ENCODE peak calls at places on chromosomes 2 and 18, in seven cellular contexts. O, Z, D, Q, X, A and P are unnamed samples. For H3K36me3 and H3K4me1, the result is how much of the 10 kb centered on the place peaks cover.

GRCh38 chr2:25912851-25913695 is 34.8 kb upstream of the ASXL2 start:
- DNase-seq in D (peak), Z (no peak), A (peak), X (no peak), Q (no peak), O (no peak), P (no peak)

GRCh38 chr2:235976956-235977355 is 191.2 kb downstream of the GBX2 start:
- DNase-seq in A (no peak), X (no peak), D (no peak), Q (no peak), Z (no peak), O (no peak), P (no peak)

GRCh38 chr2:80070587-80070986 is 234.0 kb downstream of the LRRTM1 start:
- DNase-seq in Q (no peak), Z (no peak), O (no peak), A (no peak), X (no peak), D (no peak), P (no peak)

GRCh38 chr2:8627692-8628085 is 54.2 kb upstream of the ID2 start:
- DNase-seq in X (no peak), Q (no peak), A (no peak), Z (no peak), O (no peak), D (no peak), P (no peak)

GRCh38 chr2:25387479-25388449 is 46.0 kb upstream of the DNMT3A start:
- DNase-seq in X (no peak), A (no peak), Q (no peak), D (no peak), Z (no peak), O (no peak), P (no peak)

GRCh38 chr2:98029718-98030222 is 34.0 kb upstream of the TMEM131 start:
- DNase-seq in X (no peak), Q (no peak), D (no peak), A (no peak), O (no peak), Z (no peak), P (no peak)

GRCh38 chr2:115976916-115977315 is 1534.5 kb downstream of the DPP10 start:
- DNase-seq in Z (no peak), D (no peak), X (no peak), A (no peak), Q (no peak), O (no peak), P (no peak)

GRCh38 chr2:195489101-195489500 is 167.9 kb upstream of the SLC39A10 start:
- DNase-seq in Q (no peak), Z (no peak), D (peak), O (no peak), X (no peak), A (no peak), P (no peak)

GRCh38 chr2:43292851-43293743 is 66.7 kb upstream of the ZFP36L2 start:
- DNase-seq in O (no peak), D (no peak), Z (no peak), Q (no peak), X (no peak), A (no peak), P (no peak)

GRCh38 chr2:85156141-85156540 is 22.9 kb downstream of the TCF7L1 start:
- DNase-seq in O (no peak), A (no peak), D (peak), Q (no peak), Z (no peak), X (no peak), P (no peak)

GRCh38 chr2:54634012-54634411 is 89.5 kb upstream of the EML6 start:
- DNase-seq in X (no peak), O (no peak), A (no peak), Q (no peak), D (no peak), Z (no peak), P (no peak)
- H3K36me3 ChIP-seq in X (under half), O (half or more), A (half or more), Q (half or more), D (half or more), Z (under half), P (half or more)

DNA sequence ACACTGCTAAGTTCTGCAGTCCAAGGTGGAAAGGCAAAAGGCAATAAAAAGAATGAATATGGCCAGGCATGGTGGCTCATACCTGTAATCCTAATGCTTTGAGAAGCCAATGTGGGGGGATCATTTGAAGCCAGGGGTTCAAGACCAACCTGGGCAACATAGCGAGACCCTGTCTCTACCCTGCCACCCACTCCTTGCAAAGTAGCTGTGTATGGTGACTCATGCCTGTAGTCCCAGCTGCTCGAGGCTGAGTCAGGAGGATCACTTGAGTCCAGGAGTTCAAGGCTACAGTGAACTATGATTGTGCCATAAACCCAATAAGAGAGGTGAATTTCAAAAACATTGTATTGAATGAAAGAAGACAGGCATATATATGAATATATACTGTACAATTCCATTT is 2.4 kb downstream of the MYL12B start:
- DNase-seq in D (no peak), O (no peak), X (no peak), A (no peak), Z (no peak), Q (no peak), P (no peak)
- H3K4me3 ChIP-seq in D (peak), O (peak), X (peak), A (no peak), Z (no peak), Q (no peak), P (peak)

GRCh38 chr2:152465541-152465940 is 130.6 kb downstream of the FMNL2 start:
- DNase-seq in O (no peak), D (no peak), Q (no peak), A (no peak), Z (no peak), X (no peak), P (no peak)
- H3K4me1 ChIP-seq in O (under half), D (half or more), Q (half or more), A (under half), Z (under half), X (under half), P (under half)

GRCh38 chr2:241722896-241723454 is 11.5 kb upstream of the D2HGDH start:
- DNase-seq in O (no peak), A (no peak), Q (no peak), D (no peak), Z (no peak), X (no peak), P (no peak)
- H3K36me3 ChIP-seq in O (under half), A (half or more), Q (half or more), D (under half), Z (under half), X (under half), P (under half)

GRCh38 chr2:218851286-218851685 is 8.3 kb upstream of the WNT6 start:
- DNase-seq in D (no peak), A (no peak), Z (no peak), O (no peak), Q (no peak), X (no peak), P (no peak)
- H3K4me3 ChIP-seq in D (no peak), A (no peak), Z (no peak), O (no peak), Q (no peak), X (no peak), P (no peak)